ENCODE peak calls at places on chromosomes 3 and 15, in seven cellular contexts. R is RPMI8226, S is fibroblast of mammary gland, X is AG09309, B is cerebellum, P is neural crest cell, Y is AG10803. T is an unnamed sample.

GRCh38 chr15:64568765-64569164 is 108.4 kb downstream of the ZNF609 start:
- DNase-seq in P (no peak), S (no peak), Y (no peak), X (no peak), B (no peak), R (no peak), T (no peak)

GRCh38 chr3:46442591-46443530 is 21.8 kb downstream of the LTF start:
- DNase-seq in Y (no peak), P (peak; percentile 40), R (no peak), X (no peak), B (peak; percentile 38), S (peak; percentile 52), T (peak; percentile 59)

GRCh38 chr3:139307072-139307491 is 36.7 kb upstream of the MRPS22 start:
- DNase-seq in Y (peak; percentile 34), S (no peak), B (no peak), X (no peak), P (no peak), R (no peak), T (no peak)

GRCh38 chr3:106428565-106428994 is 559.8 kb upstream of the CBLB start:
- DNase-seq in B (no peak), X (peak; percentile 99), S (peak; percentile 100), P (no peak), Y (peak; percentile 100), R (no peak), T (no peak)

GRCh38 chr3:53806182-53807116 is 39.8 kb downstream of the CHDH start:
- DNase-seq in S (peak; percentile 62), P (no peak), B (no peak), Y (peak; percentile 87), R (no peak), X (peak; percentile 70), T (peak; percentile 65)

GRCh38 chr3:9343115-9343514 is 19.7 kb upstream of the THUMPD3 start:
- DNase-seq in S (no peak), R (no peak), B (no peak), P (no peak), Y (no peak), X (no peak), T (no peak)

GRCh38 chr3:142209655-142210054 is 15.7 kb downstream of the GK5 start:
- DNase-seq in X (peak; percentile 61), Y (peak; percentile 83), S (peak; percentile 96), P (no peak), B (no peak), R (no peak), T (no peak)

GRCh38 chr3:191066669-191067068 is 132.4 kb upstream of the OSTN start:
- DNase-seq in Y (peak; percentile 33), R (no peak), S (peak; percentile 88), P (no peak), X (no peak), B (no peak), T (no peak)

GRCh38 chr15:57862761-57863160 is 156.2 kb downstream of the POLR2M start:
- DNase-seq in R (no peak), B (no peak), Y (no peak), P (no peak), X (no peak), S (no peak), T (no peak)

GRCh38 chr3:140152851-140153640 is 218.1 kb downstream of the CLSTN2 start:
- DNase-seq in Y (no peak), R (peak; percentile 22), X (no peak), S (no peak), P (no peak), B (no peak), T (no peak)

GRCh38 chr3:186931487-186932280 is 1.4 kb downstream of the ST6GAL1 start:
- DNase-seq in P (peak; percentile 7), X (no peak), R (peak; percentile 31), B (no peak), S (peak; percentile 14), Y (no peak), T (peak; percentile 75)

GRCh38 chr15:55799287-55800212 is 56.6 kb upstream of the PRTG start:
- DNase-seq in S (peak; percentile 66), X (no peak), Y (no peak), P (peak; percentile 87), B (no peak), R (peak; percentile 57), T (no peak)

GRCh38 chr3:54831091-54831490 is 96.8 kb downstream of the LRTM1 start:
- DNase-seq in R (no peak), S (no peak), Y (no peak), X (no peak), P (no peak), B (peak; percentile 66), T (no peak)

T was measured in mucosa of descending colon.